ENCODE peak calls at places on chromosomes 7 and 10, in four cellular contexts. One of them, this sample, is unnamed.

GRCh38 chr7:139777304-139777890 is 401 bp downstream of the HIPK2 start:
- DNase-seq in HCT116: no peak
- DNase-seq in H1: no peak
- DNase-seq in HepG2: no peak
- DNase-seq in this sample: peak; percentile 42

GRCh38 chr7:4128161-4128560 is 553.9 kb upstream of the FOXK1 start:
- DNase-seq in H1: no peak
- DNase-seq in HCT116: no peak
- DNase-seq in HepG2: no peak
- DNase-seq in this sample: no peak

GRCh38 chr10:78993523-78993922 is 75.2 kb upstream of the ZMIZ1 start:
- DNase-seq in HepG2: no peak
- DNase-seq in H1: no peak
- DNase-seq in HCT116: no peak
- DNase-seq in this sample: no peak

GRCh38 chr10:132434405-132435005 is 37.5 kb downstream of the PWWP2B start:
- DNase-seq in HCT116: no peak
- DNase-seq in H1: no peak
- DNase-seq in HepG2: no peak
- DNase-seq in this sample: no peak

GRCh38 chr10:99658622-99659030 is 683 bp upstream of the ENTPD7 start:
- DNase-seq in H1: no peak
- DNase-seq in HepG2: peak; percentile 39
- DNase-seq in HCT116: peak; percentile 12
- DNase-seq in this sample: peak; percentile 15

GRCh38 chr10:71269301-71270288 is 49.5 kb upstream of the SLC29A3 start:
- DNase-seq in H1: peak; percentile 72
- DNase-seq in HCT116: no peak
- DNase-seq in HepG2: no peak
- DNase-seq in this sample: peak; percentile 73

GRCh38 chr7:21355406-21355874 is 72.4 kb upstream of the SP4 start:
- DNase-seq in HepG2: no peak
- DNase-seq in HCT116: no peak
- DNase-seq in H1: no peak
- DNase-seq in this sample: no peak

GRCh38 chr10:121661451-121661851 is 63.2 kb upstream of the FGFR2 start:
- DNase-seq in HepG2: no peak
- DNase-seq in HCT116: no peak
- DNase-seq in H1: no peak
- DNase-seq in this sample: no peak

GRCh38 chr7:36153571-36154097 is 580 bp downstream of the EEPD1 start:
- DNase-seq in HepG2: no peak
- DNase-seq in HCT116: no peak
- DNase-seq in H1: no peak
- DNase-seq in this sample: no peak

GRCh38 chr7:2019693-2020511 is 212.8 kb downstream of the MAD1L1 start:
- DNase-seq in HCT116: no peak
- DNase-seq in H1: no peak
- DNase-seq in HepG2: no peak
- DNase-seq in this sample: no peak

GRCh38 chr7:96495751-96496216 is 173.9 kb upstream of the SLC25A13 start:
- DNase-seq in HCT116: no peak
- DNase-seq in H1: no peak
- DNase-seq in HepG2: no peak
- DNase-seq in this sample: no peak

GRCh38 chr7:127881564-127881963 is 149.7 kb downstream of the LRRC4 start:
- DNase-seq in HCT116: no peak
- DNase-seq in HepG2: no peak
- DNase-seq in H1: no peak
- DNase-seq in this sample: no peak

GRCh38 chr7:42886866-42887509 is 24.9 kb downstream of the C7orf25 start:
- DNase-seq in HCT116: no peak
- DNase-seq in HepG2: no peak
- DNase-seq in H1: no peak
- DNase-seq in this sample: no peak

GRCh38 chr7:31776616-31777015 is 89.6 kb downstream of the PPP1R17 start:
- DNase-seq in HCT116: no peak
- DNase-seq in HepG2: no peak
- DNase-seq in H1: no peak
- DNase-seq in this sample: no peak

GRCh38 chr7:109062798-109063197 is 493.1 kb downstream of the DNAJB9 start:
- DNase-seq in HCT116: no peak
- DNase-seq in H1: no peak
- DNase-seq in HepG2: no peak
- DNase-seq in this sample: no peak

GRCh38 chr10:13120786-13121499 is 21.0 kb downstream of the OPTN start:
- DNase-seq in HCT116: no peak
- DNase-seq in H1: no peak
- DNase-seq in HepG2: no peak
- DNase-seq in this sample: no peak

GRCh38 chr7:74040101-74040790 is 12.3 kb downstream of the ELN start:
- DNase-seq in HepG2: no peak
- DNase-seq in H1: no peak
- DNase-seq in HCT116: no peak
- DNase-seq in this sample: no peak

GRCh38 chr10:30821269-30821993 is 191.9 kb upstream of the LYZL2 start:
- DNase-seq in HepG2: no peak
- DNase-seq in H1: no peak
- DNase-seq in HCT116: no peak
- DNase-seq in this sample: no peak

GRCh38 chr10:43702213-43702935 is 53.7 kb upstream of the ZNF32 start:
- DNase-seq in HepG2: no peak
- DNase-seq in H1: no peak
- DNase-seq in HCT116: no peak
- DNase-seq in this sample: no peak

GRCh38 chr7:85103352-85103751 is 83.5 kb downstream of the SEMA3D start:
- DNase-seq in H1: no peak
- DNase-seq in HepG2: no peak
- DNase-seq in HCT116: peak; percentile 18
- DNase-seq in this sample: no peak
- TF ChIP-seq ATF3 in H1: no peak
- TF ChIP-seq ATF3 in HepG2: no peak
- TF ChIP-seq ATF3 in HCT116: no peak
- TF ChIP-seq ATF3 in this sample: no peak

GRCh38 chr7:130040576-130040975 is 10.6 kb downstream of the ZC3HC1 start:
- DNase-seq in H1: no peak
- DNase-seq in HCT116: no peak
- DNase-seq in HepG2: no peak
- DNase-seq in this sample: no peak
- TF ChIP-seq ATF3 in H1: no peak
- TF ChIP-seq ATF3 in HCT116: no peak
- TF ChIP-seq ATF3 in HepG2: no peak
- TF ChIP-seq ATF3 in this sample: no peak

GRCh38 chr7:111364413-111364812 is 197.9 kb downstream of the IMMP2L start:
- DNase-seq in H1: no peak
- DNase-seq in HepG2: no peak
- DNase-seq in HCT116: no peak
- DNase-seq in this sample: no peak
- TF ChIP-seq ATF3 in H1: no peak
- TF ChIP-seq ATF3 in HepG2: no peak
- TF ChIP-seq ATF3 in HCT116: no peak
- TF ChIP-seq ATF3 in this sample: no peak

GRCh38 chr10:109895848-109896247 is 27.5 kb downstream of the XPNPEP1 start:
- DNase-seq in H1: no peak
- DNase-seq in HCT116: no peak
- DNase-seq in HepG2: no peak
- DNase-seq in this sample: no peak
- TF ChIP-seq ATF3 in H1: no peak
- TF ChIP-seq ATF3 in HCT116: no peak
- TF ChIP-seq ATF3 in HepG2: no peak
- TF ChIP-seq ATF3 in this sample: no peak